ENCODE peak calls at places on chromosomes 13 and 19, in ten cellular contexts. One of them, this sample, is unnamed.

GRCh38 chr19:991174-991931 is 7.2 kb downstream of the WDR18 start:
- DNase-seq in cardiac fibroblast: peak; percentile 58
- DNase-seq in stimulated activated CD4-positive, alpha-beta T cell treated with anti-CD3 and anti-CD28 coated beads, Interleukin-4, amount 100 ng/mL, for 24 hours: peak; percentile 62
- DNase-seq in H9: peak; percentile 87
- DNase-seq in hypothalamus: no peak
- DNase-seq in GM23248: peak; percentile 75
- DNase-seq in HEK293T: peak; percentile 88
- DNase-seq in activated CD8-positive, alpha-beta T cell treated with anti-CD3 and anti-CD28 coated beads, Interleukin-2, amount 10 ng/mL, durations not matched to agents 7 days and 5 days: peak; percentile 69
- DNase-seq in EH: peak; percentile 58
- DNase-seq in activated CD4-positive, alpha-beta T cell treated with anti-CD3 and anti-CD28 coated beads, Interleukin-2, amount 50 U/mL, for 24 hours: peak; percentile 41
- DNase-seq in this sample: no peak

GRCh38 chr13:102914629-102914935 is 68.8 kb downstream of the ERCC5 start:
- DNase-seq in cardiac fibroblast: no peak
- DNase-seq in stimulated activated CD4-positive, alpha-beta T cell treated with anti-CD3 and anti-CD28 coated beads, Interleukin-4, amount 100 ng/mL, for 24 hours: no peak
- DNase-seq in H9: no peak
- DNase-seq in hypothalamus: no peak
- DNase-seq in GM23248: no peak
- DNase-seq in HEK293T: no peak
- DNase-seq in activated CD8-positive, alpha-beta T cell treated with anti-CD3 and anti-CD28 coated beads, Interleukin-2, amount 10 ng/mL, durations not matched to agents 7 days and 5 days: no peak
- DNase-seq in EH: no peak
- DNase-seq in activated CD4-positive, alpha-beta T cell treated with anti-CD3 and anti-CD28 coated beads, Interleukin-2, amount 50 U/mL, for 24 hours: no peak
- DNase-seq in this sample: no peak

GRCh38 chr19:44530777-44531176 is 1.3 kb upstream of the CEACAM20 start:
- DNase-seq in cardiac fibroblast: peak; percentile 45
- DNase-seq in stimulated activated CD4-positive, alpha-beta T cell treated with anti-CD3 and anti-CD28 coated beads, Interleukin-4, amount 100 ng/mL, for 24 hours: no peak
- DNase-seq in H9: no peak
- DNase-seq in hypothalamus: no peak
- DNase-seq in GM23248: peak; percentile 55
- DNase-seq in HEK293T: no peak
- DNase-seq in activated CD8-positive, alpha-beta T cell treated with anti-CD3 and anti-CD28 coated beads, Interleukin-2, amount 10 ng/mL, durations not matched to agents 7 days and 5 days: no peak
- DNase-seq in EH: no peak
- DNase-seq in activated CD4-positive, alpha-beta T cell treated with anti-CD3 and anti-CD28 coated beads, Interleukin-2, amount 50 U/mL, for 24 hours: no peak
- DNase-seq in this sample: no peak

GRCh38 chr19:4584670-4585460 is 25.4 kb upstream of the SEMA6B start:
- DNase-seq in cardiac fibroblast: no peak
- DNase-seq in stimulated activated CD4-positive, alpha-beta T cell treated with anti-CD3 and anti-CD28 coated beads, Interleukin-4, amount 100 ng/mL, for 24 hours: no peak
- DNase-seq in H9: no peak
- DNase-seq in hypothalamus: peak; percentile 16
- DNase-seq in GM23248: no peak
- DNase-seq in HEK293T: no peak
- DNase-seq in activated CD8-positive, alpha-beta T cell treated with anti-CD3 and anti-CD28 coated beads, Interleukin-2, amount 10 ng/mL, durations not matched to agents 7 days and 5 days: no peak
- DNase-seq in EH: no peak
- DNase-seq in activated CD4-positive, alpha-beta T cell treated with anti-CD3 and anti-CD28 coated beads, Interleukin-2, amount 50 U/mL, for 24 hours: no peak
- DNase-seq in this sample: no peak

GRCh38 chr13:75326173-75327131 is 155.5 kb downstream of the TBC1D4 start:
- DNase-seq in cardiac fibroblast: peak; percentile 66
- DNase-seq in stimulated activated CD4-positive, alpha-beta T cell treated with anti-CD3 and anti-CD28 coated beads, Interleukin-4, amount 100 ng/mL, for 24 hours: peak; percentile 77
- DNase-seq in H9: no peak
- DNase-seq in hypothalamus: no peak
- DNase-seq in GM23248: peak; percentile 8
- DNase-seq in HEK293T: no peak
- DNase-seq in activated CD8-positive, alpha-beta T cell treated with anti-CD3 and anti-CD28 coated beads, Interleukin-2, amount 10 ng/mL, durations not matched to agents 7 days and 5 days: peak; percentile 70
- DNase-seq in EH: peak; percentile 11
- DNase-seq in activated CD4-positive, alpha-beta T cell treated with anti-CD3 and anti-CD28 coated beads, Interleukin-2, amount 50 U/mL, for 24 hours: peak; percentile 30
- DNase-seq in this sample: no peak

GRCh38 chr13:30997697-30998547 is 65.5 kb downstream of the TEX26 start:
- DNase-seq in cardiac fibroblast: no peak
- DNase-seq in stimulated activated CD4-positive, alpha-beta T cell treated with anti-CD3 and anti-CD28 coated beads, Interleukin-4, amount 100 ng/mL, for 24 hours: no peak
- DNase-seq in H9: no peak
- DNase-seq in hypothalamus: no peak
- DNase-seq in GM23248: no peak
- DNase-seq in HEK293T: no peak
- DNase-seq in activated CD8-positive, alpha-beta T cell treated with anti-CD3 and anti-CD28 coated beads, Interleukin-2, amount 10 ng/mL, durations not matched to agents 7 days and 5 days: no peak
- DNase-seq in EH: no peak
- DNase-seq in activated CD4-positive, alpha-beta T cell treated with anti-CD3 and anti-CD28 coated beads, Interleukin-2, amount 50 U/mL, for 24 hours: no peak
- DNase-seq in this sample: peak; percentile 72

GRCh38 chr13:79837741-79838450 is 356.9 kb downstream of the NDFIP2 start:
- DNase-seq in cardiac fibroblast: peak; percentile 65
- DNase-seq in stimulated activated CD4-positive, alpha-beta T cell treated with anti-CD3 and anti-CD28 coated beads, Interleukin-4, amount 100 ng/mL, for 24 hours: no peak
- DNase-seq in H9: no peak
- DNase-seq in hypothalamus: no peak
- DNase-seq in GM23248: peak; percentile 40
- DNase-seq in HEK293T: no peak
- DNase-seq in activated CD8-positive, alpha-beta T cell treated with anti-CD3 and anti-CD28 coated beads, Interleukin-2, amount 10 ng/mL, durations not matched to agents 7 days and 5 days: no peak
- DNase-seq in EH: peak; percentile 88
- DNase-seq in activated CD4-positive, alpha-beta T cell treated with anti-CD3 and anti-CD28 coated beads, Interleukin-2, amount 50 U/mL, for 24 hours: no peak
- DNase-seq in this sample: no peak

GRCh38 chr13:111330211-111330610 is 9.8 kb downstream of the TEX29 start:
- DNase-seq in cardiac fibroblast: no peak
- DNase-seq in stimulated activated CD4-positive, alpha-beta T cell treated with anti-CD3 and anti-CD28 coated beads, Interleukin-4, amount 100 ng/mL, for 24 hours: no peak
- DNase-seq in H9: peak; percentile 12
- DNase-seq in hypothalamus: no peak
- DNase-seq in GM23248: no peak
- DNase-seq in HEK293T: no peak
- DNase-seq in activated CD8-positive, alpha-beta T cell treated with anti-CD3 and anti-CD28 coated beads, Interleukin-2, amount 10 ng/mL, durations not matched to agents 7 days and 5 days: no peak
- DNase-seq in EH: no peak
- DNase-seq in activated CD4-positive, alpha-beta T cell treated with anti-CD3 and anti-CD28 coated beads, Interleukin-2, amount 50 U/mL, for 24 hours: no peak
- DNase-seq in this sample: no peak

GRCh38 chr19:15464394-15465385 is at the start of gene RASAL3:
- DNase-seq in cardiac fibroblast: peak; percentile 19
- DNase-seq in stimulated activated CD4-positive, alpha-beta T cell treated with anti-CD3 and anti-CD28 coated beads, Interleukin-4, amount 100 ng/mL, for 24 hours: peak; percentile 64
- DNase-seq in H9: peak; percentile 59
- DNase-seq in hypothalamus: peak; percentile 12
- DNase-seq in GM23248: no peak
- DNase-seq in HEK293T: no peak
- DNase-seq in activated CD8-positive, alpha-beta T cell treated with anti-CD3 and anti-CD28 coated beads, Interleukin-2, amount 10 ng/mL, durations not matched to agents 7 days and 5 days: peak; percentile 83
- DNase-seq in EH: no peak
- DNase-seq in activated CD4-positive, alpha-beta T cell treated with anti-CD3 and anti-CD28 coated beads, Interleukin-2, amount 50 U/mL, for 24 hours: peak; percentile 29
- DNase-seq in this sample: no peak

GRCh38 chr19:35856001-35856400 is 710 bp upstream of the KIRREL2 start:
- DNase-seq in cardiac fibroblast: no peak
- DNase-seq in stimulated activated CD4-positive, alpha-beta T cell treated with anti-CD3 and anti-CD28 coated beads, Interleukin-4, amount 100 ng/mL, for 24 hours: no peak
- DNase-seq in H9: peak; percentile 54
- DNase-seq in hypothalamus: no peak
- DNase-seq in GM23248: no peak
- DNase-seq in HEK293T: no peak
- DNase-seq in activated CD8-positive, alpha-beta T cell treated with anti-CD3 and anti-CD28 coated beads, Interleukin-2, amount 10 ng/mL, durations not matched to agents 7 days and 5 days: no peak
- DNase-seq in EH: no peak
- DNase-seq in activated CD4-positive, alpha-beta T cell treated with anti-CD3 and anti-CD28 coated beads, Interleukin-2, amount 50 U/mL, for 24 hours: no peak
- DNase-seq in this sample: no peak

GRCh38 chr19:19371056-19371455 is 34.4 kb upstream of the GATAD2A start:
- DNase-seq in cardiac fibroblast: no peak
- DNase-seq in stimulated activated CD4-positive, alpha-beta T cell treated with anti-CD3 and anti-CD28 coated beads, Interleukin-4, amount 100 ng/mL, for 24 hours: no peak
- DNase-seq in H9: no peak
- DNase-seq in hypothalamus: no peak
- DNase-seq in GM23248: peak; percentile 34
- DNase-seq in HEK293T: no peak
- DNase-seq in activated CD8-positive, alpha-beta T cell treated with anti-CD3 and anti-CD28 coated beads, Interleukin-2, amount 10 ng/mL, durations not matched to agents 7 days and 5 days: no peak
- DNase-seq in EH: no peak
- DNase-seq in activated CD4-positive, alpha-beta T cell treated with anti-CD3 and anti-CD28 coated beads, Interleukin-2, amount 50 U/mL, for 24 hours: no peak
- DNase-seq in this sample: no peak

GRCh38 chr19:32224371-32225244 is 120.8 kb upstream of the ZNF507 start:
- DNase-seq in cardiac fibroblast: peak; percentile 51
- DNase-seq in stimulated activated CD4-positive, alpha-beta T cell treated with anti-CD3 and anti-CD28 coated beads, Interleukin-4, amount 100 ng/mL, for 24 hours: peak; percentile 57
- DNase-seq in H9: peak; percentile 61
- DNase-seq in hypothalamus: peak; percentile 39
- DNase-seq in GM23248: peak; percentile 71
- DNase-seq in HEK293T: peak; percentile 84
- DNase-seq in activated CD8-positive, alpha-beta T cell treated with anti-CD3 and anti-CD28 coated beads, Interleukin-2, amount 10 ng/mL, durations not matched to agents 7 days and 5 days: peak; percentile 61
- DNase-seq in EH: peak; percentile 46
- DNase-seq in activated CD4-positive, alpha-beta T cell treated with anti-CD3 and anti-CD28 coated beads, Interleukin-2, amount 50 U/mL, for 24 hours: peak; percentile 42
- DNase-seq in this sample: peak; percentile 49

GRCh38 chr19:5131031-5131865 is 162.3 kb downstream of the KDM4B start:
- DNase-seq in cardiac fibroblast: no peak
- DNase-seq in stimulated activated CD4-positive, alpha-beta T cell treated with anti-CD3 and anti-CD28 coated beads, Interleukin-4, amount 100 ng/mL, for 24 hours: no peak
- DNase-seq in H9: no peak
- DNase-seq in hypothalamus: no peak
- DNase-seq in GM23248: no peak
- DNase-seq in HEK293T: no peak
- DNase-seq in activated CD8-positive, alpha-beta T cell treated with anti-CD3 and anti-CD28 coated beads, Interleukin-2, amount 10 ng/mL, durations not matched to agents 7 days and 5 days: peak; percentile 59
- DNase-seq in EH: no peak
- DNase-seq in activated CD4-positive, alpha-beta T cell treated with anti-CD3 and anti-CD28 coated beads, Interleukin-2, amount 50 U/mL, for 24 hours: no peak
- DNase-seq in this sample: no peak

GRCh38 chr19:307111-307531 is 15.9 kb upstream of the PLPP2 start:
- DNase-seq in cardiac fibroblast: no peak
- DNase-seq in stimulated activated CD4-positive, alpha-beta T cell treated with anti-CD3 and anti-CD28 coated beads, Interleukin-4, amount 100 ng/mL, for 24 hours: no peak
- DNase-seq in H9: no peak
- DNase-seq in hypothalamus: no peak
- DNase-seq in GM23248: no peak
- DNase-seq in HEK293T: no peak
- DNase-seq in activated CD8-positive, alpha-beta T cell treated with anti-CD3 and anti-CD28 coated beads, Interleukin-2, amount 10 ng/mL, durations not matched to agents 7 days and 5 days: no peak
- DNase-seq in EH: no peak
- DNase-seq in activated CD4-positive, alpha-beta T cell treated with anti-CD3 and anti-CD28 coated beads, Interleukin-2, amount 50 U/mL, for 24 hours: no peak
- DNase-seq in this sample: no peak

GRCh38 chr19:47713046-47714021 is at the start of gene EHD2:
- DNase-seq in cardiac fibroblast: peak; percentile 81
- DNase-seq in stimulated activated CD4-positive, alpha-beta T cell treated with anti-CD3 and anti-CD28 coated beads, Interleukin-4, amount 100 ng/mL, for 24 hours: peak; percentile 39
- DNase-seq in H9: peak; percentile 64
- DNase-seq in hypothalamus: peak; percentile 26
- DNase-seq in GM23248: peak; percentile 89
- DNase-seq in HEK293T: peak; percentile 80
- DNase-seq in activated CD8-positive, alpha-beta T cell treated with anti-CD3 and anti-CD28 coated beads, Interleukin-2, amount 10 ng/mL, durations not matched to agents 7 days and 5 days: peak; percentile 52
- DNase-seq in EH: peak; percentile 83
- DNase-seq in activated CD4-positive, alpha-beta T cell treated with anti-CD3 and anti-CD28 coated beads, Interleukin-2, amount 50 U/mL, for 24 hours: peak; percentile 17
- DNase-seq in this sample: peak; percentile 17

GRCh38 chr13:26168835-26169234 is 53.3 kb downstream of the RNF6 start:
- DNase-seq in cardiac fibroblast: no peak
- DNase-seq in stimulated activated CD4-positive, alpha-beta T cell treated with anti-CD3 and anti-CD28 coated beads, Interleukin-4, amount 100 ng/mL, for 24 hours: no peak
- DNase-seq in H9: no peak
- DNase-seq in hypothalamus: no peak
- DNase-seq in GM23248: no peak
- DNase-seq in HEK293T: no peak
- DNase-seq in activated CD8-positive, alpha-beta T cell treated with anti-CD3 and anti-CD28 coated beads, Interleukin-2, amount 10 ng/mL, durations not matched to agents 7 days and 5 days: no peak
- DNase-seq in EH: no peak
- DNase-seq in activated CD4-positive, alpha-beta T cell treated with anti-CD3 and anti-CD28 coated beads, Interleukin-2, amount 50 U/mL, for 24 hours: no peak
- DNase-seq in this sample: no peak

GRCh38 chr19:50258918-50259372 is 55.5 kb downstream of the MYH14 start:
- DNase-seq in cardiac fibroblast: peak; percentile 10
- DNase-seq in stimulated activated CD4-positive, alpha-beta T cell treated with anti-CD3 and anti-CD28 coated beads, Interleukin-4, amount 100 ng/mL, for 24 hours: no peak
- DNase-seq in H9: peak; percentile 80
- DNase-seq in hypothalamus: no peak
- DNase-seq in GM23248: peak; percentile 12
- DNase-seq in HEK293T: peak; percentile 70
- DNase-seq in activated CD8-positive, alpha-beta T cell treated with anti-CD3 and anti-CD28 coated beads, Interleukin-2, amount 10 ng/mL, durations not matched to agents 7 days and 5 days: peak; percentile 23
- DNase-seq in EH: no peak
- DNase-seq in activated CD4-positive, alpha-beta T cell treated with anti-CD3 and anti-CD28 coated beads, Interleukin-2, amount 50 U/mL, for 24 hours: no peak
- DNase-seq in this sample: no peak

GRCh38 chr13:73173160-73173905 is 114.5 kb downstream of the KLF5 start:
- DNase-seq in cardiac fibroblast: no peak
- DNase-seq in stimulated activated CD4-positive, alpha-beta T cell treated with anti-CD3 and anti-CD28 coated beads, Interleukin-4, amount 100 ng/mL, for 24 hours: no peak
- DNase-seq in H9: no peak
- DNase-seq in hypothalamus: no peak
- DNase-seq in GM23248: no peak
- DNase-seq in HEK293T: no peak
- DNase-seq in activated CD8-positive, alpha-beta T cell treated with anti-CD3 and anti-CD28 coated beads, Interleukin-2, amount 10 ng/mL, durations not matched to agents 7 days and 5 days: no peak
- DNase-seq in EH: no peak
- DNase-seq in activated CD4-positive, alpha-beta T cell treated with anti-CD3 and anti-CD28 coated beads, Interleukin-2, amount 50 U/mL, for 24 hours: no peak
- DNase-seq in this sample: no peak

GRCh38 chr19:16927883-16928282 is 39.1 kb downstream of the F2RL3 start:
- DNase-seq in cardiac fibroblast: no peak
- DNase-seq in stimulated activated CD4-positive, alpha-beta T cell treated with anti-CD3 and anti-CD28 coated beads, Interleukin-4, amount 100 ng/mL, for 24 hours: no peak
- DNase-seq in H9: no peak
- DNase-seq in hypothalamus: no peak
- DNase-seq in GM23248: no peak
- DNase-seq in HEK293T: no peak
- DNase-seq in activated CD8-positive, alpha-beta T cell treated with anti-CD3 and anti-CD28 coated beads, Interleukin-2, amount 10 ng/mL, durations not matched to agents 7 days and 5 days: no peak
- DNase-seq in EH: no peak
- DNase-seq in activated CD4-positive, alpha-beta T cell treated with anti-CD3 and anti-CD28 coated beads, Interleukin-2, amount 50 U/mL, for 24 hours: no peak
- DNase-seq in this sample: no peak

GRCh38 chr13:22235285-22235949 is 564.5 kb downstream of the FGF9 start:
- DNase-seq in cardiac fibroblast: no peak
- DNase-seq in stimulated activated CD4-positive, alpha-beta T cell treated with anti-CD3 and anti-CD28 coated beads, Interleukin-4, amount 100 ng/mL, for 24 hours: peak; percentile 6
- DNase-seq in H9: peak; percentile 57
- DNase-seq in hypothalamus: no peak
- DNase-seq in GM23248: peak; percentile 4
- DNase-seq in HEK293T: no peak
- DNase-seq in activated CD8-positive, alpha-beta T cell treated with anti-CD3 and anti-CD28 coated beads, Interleukin-2, amount 10 ng/mL, durations not matched to agents 7 days and 5 days: no peak
- DNase-seq in EH: no peak
- DNase-seq in activated CD4-positive, alpha-beta T cell treated with anti-CD3 and anti-CD28 coated beads, Interleukin-2, amount 50 U/mL, for 24 hours: no peak
- DNase-seq in this sample: no peak

GRCh38 chr19:7575426-7576040 is 20.1 kb upstream of the CAMSAP3 start:
- DNase-seq in cardiac fibroblast: peak; percentile 20
- DNase-seq in stimulated activated CD4-positive, alpha-beta T cell treated with anti-CD3 and anti-CD28 coated beads, Interleukin-4, amount 100 ng/mL, for 24 hours: no peak
- DNase-seq in H9: no peak
- DNase-seq in hypothalamus: no peak
- DNase-seq in GM23248: peak; percentile 52
- DNase-seq in HEK293T: no peak
- DNase-seq in activated CD8-positive, alpha-beta T cell treated with anti-CD3 and anti-CD28 coated beads, Interleukin-2, amount 10 ng/mL, durations not matched to agents 7 days and 5 days: no peak
- DNase-seq in EH: peak; percentile 31
- DNase-seq in activated CD4-positive, alpha-beta T cell treated with anti-CD3 and anti-CD28 coated beads, Interleukin-2, amount 50 U/mL, for 24 hours: no peak
- DNase-seq in this sample: no peak

GRCh38 chr19:31991984-31992655 is 353.3 kb upstream of the ZNF507 start:
- DNase-seq in cardiac fibroblast: no peak
- DNase-seq in stimulated activated CD4-positive, alpha-beta T cell treated with anti-CD3 and anti-CD28 coated beads, Interleukin-4, amount 100 ng/mL, for 24 hours: no peak
- DNase-seq in H9: no peak
- DNase-seq in hypothalamus: no peak
- DNase-seq in GM23248: no peak
- DNase-seq in HEK293T: no peak
- DNase-seq in activated CD8-positive, alpha-beta T cell treated with anti-CD3 and anti-CD28 coated beads, Interleukin-2, amount 10 ng/mL, durations not matched to agents 7 days and 5 days: no peak
- DNase-seq in EH: no peak
- DNase-seq in activated CD4-positive, alpha-beta T cell treated with anti-CD3 and anti-CD28 coated beads, Interleukin-2, amount 50 U/mL, for 24 hours: no peak
- DNase-seq in this sample: no peak

GRCh38 chr13:48483589-48483988 is 49.3 kb downstream of the RCBTB2 start:
- DNase-seq in cardiac fibroblast: no peak
- DNase-seq in stimulated activated CD4-positive, alpha-beta T cell treated with anti-CD3 and anti-CD28 coated beads, Interleukin-4, amount 100 ng/mL, for 24 hours: no peak
- DNase-seq in H9: no peak
- DNase-seq in hypothalamus: no peak
- DNase-seq in GM23248: no peak
- DNase-seq in HEK293T: no peak
- DNase-seq in activated CD8-positive, alpha-beta T cell treated with anti-CD3 and anti-CD28 coated beads, Interleukin-2, amount 10 ng/mL, durations not matched to agents 7 days and 5 days: no peak
- DNase-seq in EH: no peak
- DNase-seq in activated CD4-positive, alpha-beta T cell treated with anti-CD3 and anti-CD28 coated beads, Interleukin-2, amount 50 U/mL, for 24 hours: no peak
- DNase-seq in this sample: no peak

GRCh38 chr13:106917024-106917491 is 349.1 kb upstream of the ARGLU1 start:
- DNase-seq in cardiac fibroblast: peak; percentile 9
- DNase-seq in stimulated activated CD4-positive, alpha-beta T cell treated with anti-CD3 and anti-CD28 coated beads, Interleukin-4, amount 100 ng/mL, for 24 hours: no peak
- DNase-seq in H9: peak; percentile 38
- DNase-seq in hypothalamus: no peak
- DNase-seq in GM23248: no peak
- DNase-seq in HEK293T: no peak
- DNase-seq in activated CD8-positive, alpha-beta T cell treated with anti-CD3 and anti-CD28 coated beads, Interleukin-2, amount 10 ng/mL, durations not matched to agents 7 days and 5 days: no peak
- DNase-seq in EH: no peak
- DNase-seq in activated CD4-positive, alpha-beta T cell treated with anti-CD3 and anti-CD28 coated beads, Interleukin-2, amount 50 U/mL, for 24 hours: no peak
- DNase-seq in this sample: no peak

GRCh38 chr19:45451181-45451849 is 16.5 kb upstream of the FOSB start:
- DNase-seq in cardiac fibroblast: peak; percentile 76
- DNase-seq in stimulated activated CD4-positive, alpha-beta T cell treated with anti-CD3 and anti-CD28 coated beads, Interleukin-4, amount 100 ng/mL, for 24 hours: peak; percentile 56
- DNase-seq in H9: no peak
- DNase-seq in hypothalamus: no peak
- DNase-seq in GM23248: peak; percentile 89
- DNase-seq in HEK293T: no peak
- DNase-seq in activated CD8-positive, alpha-beta T cell treated with anti-CD3 and anti-CD28 coated beads, Interleukin-2, amount 10 ng/mL, durations not matched to agents 7 days and 5 days: peak; percentile 68
- DNase-seq in EH: peak; percentile 78
- DNase-seq in activated CD4-positive, alpha-beta T cell treated with anti-CD3 and anti-CD28 coated beads, Interleukin-2, amount 50 U/mL, for 24 hours: no peak
- DNase-seq in this sample: no peak

GRCh38 chr19:7928741-7929701 is 3.1 kb upstream of the CTXN1 start:
- DNase-seq in cardiac fibroblast: peak; percentile 92
- DNase-seq in stimulated activated CD4-positive, alpha-beta T cell treated with anti-CD3 and anti-CD28 coated beads, Interleukin-4, amount 100 ng/mL, for 24 hours: peak; percentile 64
- DNase-seq in H9: peak; percentile 79
- DNase-seq in hypothalamus: no peak
- DNase-seq in GM23248: peak; percentile 92
- DNase-seq in HEK293T: peak; percentile 47
- DNase-seq in activated CD8-positive, alpha-beta T cell treated with anti-CD3 and anti-CD28 coated beads, Interleukin-2, amount 10 ng/mL, durations not matched to agents 7 days and 5 days: peak; percentile 71
- DNase-seq in EH: peak; percentile 91
- DNase-seq in activated CD4-positive, alpha-beta T cell treated with anti-CD3 and anti-CD28 coated beads, Interleukin-2, amount 50 U/mL, for 24 hours: no peak
- DNase-seq in this sample: no peak

GRCh38 chr13:107025991-107026390 is 458.1 kb upstream of the ARGLU1 start:
- DNase-seq in cardiac fibroblast: peak; percentile 2
- DNase-seq in stimulated activated CD4-positive, alpha-beta T cell treated with anti-CD3 and anti-CD28 coated beads, Interleukin-4, amount 100 ng/mL, for 24 hours: no peak
- DNase-seq in H9: no peak
- DNase-seq in hypothalamus: no peak
- DNase-seq in GM23248: no peak
- DNase-seq in HEK293T: no peak
- DNase-seq in activated CD8-positive, alpha-beta T cell treated with anti-CD3 and anti-CD28 coated beads, Interleukin-2, amount 10 ng/mL, durations not matched to agents 7 days and 5 days: no peak
- DNase-seq in EH: peak; percentile 65
- DNase-seq in activated CD4-positive, alpha-beta T cell treated with anti-CD3 and anti-CD28 coated beads, Interleukin-2, amount 50 U/mL, for 24 hours: no peak
- DNase-seq in this sample: no peak

GRCh38 chr13:21463424-21463823 is 4.3 kb upstream of the ZDHHC20 start:
- DNase-seq in cardiac fibroblast: no peak
- DNase-seq in stimulated activated CD4-positive, alpha-beta T cell treated with anti-CD3 and anti-CD28 coated beads, Interleukin-4, amount 100 ng/mL, for 24 hours: no peak
- DNase-seq in H9: no peak
- DNase-seq in hypothalamus: no peak
- DNase-seq in GM23248: no peak
- DNase-seq in HEK293T: no peak
- DNase-seq in activated CD8-positive, alpha-beta T cell treated with anti-CD3 and anti-CD28 coated beads, Interleukin-2, amount 10 ng/mL, durations not matched to agents 7 days and 5 days: no peak
- DNase-seq in EH: no peak
- DNase-seq in activated CD4-positive, alpha-beta T cell treated with anti-CD3 and anti-CD28 coated beads, Interleukin-2, amount 50 U/mL, for 24 hours: no peak
- DNase-seq in this sample: no peak

This sample was measured in G401.